ENCODE peak calls at places on chromosomes 5 and 9, in six cellular contexts. N is tibial nerve, W is nephron progenitor cell, X is GM20000, I is choroid plexus epithelial cell, H is astrocyte. M is an unnamed sample.

GRCh38 chr9:82367929-82368328 is 379.4 kb downstream of the SPATA31D1 start:
- DNase-seq in W (no peak), H (no peak), X (no peak), I (no peak), N (no peak), M (no peak)

GRCh38 chr5:146107901-146108300 is 2.5 kb upstream of the PLAC8L1 start:
- DNase-seq in W (no peak), X (no peak), H (peak), I (peak), N (no peak), M (no peak)

GRCh38 chr5:178589180-178590140 is 733 bp downstream of the COL23A1 start:
- DNase-seq in I (peak), X (no peak), H (peak), W (peak), N (no peak), M (peak)

GRCh38 chr5:132746592-132747063 is 598 bp upstream of the CCNI2 start:
- DNase-seq in H (no peak), N (no peak), X (no peak), I (peak), W (no peak), M (peak)

GRCh38 chr9:132750668-132751067 is 80.4 kb downstream of the GTF3C4 start:
- DNase-seq in I (no peak), N (no peak), H (no peak), X (no peak), W (no peak), M (no peak)

GRCh38 chr9:17906204-17906840 is 327.5 kb downstream of the SH3GL2 start:
- DNase-seq in N (no peak), I (no peak), X (peak), W (peak), H (no peak), M (no peak)

GRCh38 chr9:83070257-83070656 is 7.3 kb upstream of the RASEF start:
- DNase-seq in I (peak), W (no peak), X (no peak), H (peak), N (no peak), M (no peak)

GRCh38 chr5:135236951-135237791 is 161.9 kb downstream of the MACROH2A1 start:
- DNase-seq in I (no peak), N (no peak), H (no peak), W (no peak), X (no peak), M (no peak)

GRCh38 chr9:13278368-13279246 is 885 bp downstream of the MPDZ start:
- DNase-seq in N (peak), X (no peak), W (peak), H (peak), I (peak), M (no peak)

GRCh38 chr5:3033033-3033755 is 281.7 kb upstream of the IRX2 start:
- DNase-seq in W (no peak), H (no peak), I (no peak), N (no peak), X (no peak), M (no peak)

GRCh38 chr5:33761139-33761538 is 130.7 kb downstream of the ADAMTS12 start:
- DNase-seq in X (no peak), I (peak), W (peak), H (peak), N (no peak), M (no peak)

GRCh38 chr9:14306672-14307646 is 7.0 kb downstream of the NFIB start:
- DNase-seq in N (no peak), H (peak), I (no peak), X (no peak), W (no peak), M (no peak)

GRCh38 chr5:58407042-58407709 is 52.7 kb downstream of the PLK2 start:
- DNase-seq in X (no peak), I (peak), H (peak), W (no peak), N (no peak), M (no peak)

GRCh38 chr5:29054282-29054681 is 2015.9 kb upstream of the CDH9 start:
- DNase-seq in H (no peak), I (peak), W (no peak), X (no peak), N (no peak), M (no peak)

GRCh38 chr9:129176786-129177442 is 1.1 kb downstream of the IER5L start:
- DNase-seq in X (peak), I (peak), H (peak), W (peak), N (no peak), M (peak)

GRCh38 chr9:127976498-127976897 is 4.3 kb downstream of the EEIG1 start:
- DNase-seq in I (no peak), X (no peak), W (no peak), H (no peak), N (no peak), M (no peak)
- TF ChIP-seq CTCF in I (no peak), X (no peak), W (no peak), H (no peak), N (no peak), M (no peak)

GRCh38 chr9:33202552-33203300 is 35.6 kb upstream of the B4GALT1 start:
- DNase-seq in I (peak), W (no peak), H (peak), N (peak), X (peak), M (peak)
- TF ChIP-seq CTCF in I (peak), W (no peak), H (no peak), N (no peak), X (no peak), M (no peak)

DNA sequence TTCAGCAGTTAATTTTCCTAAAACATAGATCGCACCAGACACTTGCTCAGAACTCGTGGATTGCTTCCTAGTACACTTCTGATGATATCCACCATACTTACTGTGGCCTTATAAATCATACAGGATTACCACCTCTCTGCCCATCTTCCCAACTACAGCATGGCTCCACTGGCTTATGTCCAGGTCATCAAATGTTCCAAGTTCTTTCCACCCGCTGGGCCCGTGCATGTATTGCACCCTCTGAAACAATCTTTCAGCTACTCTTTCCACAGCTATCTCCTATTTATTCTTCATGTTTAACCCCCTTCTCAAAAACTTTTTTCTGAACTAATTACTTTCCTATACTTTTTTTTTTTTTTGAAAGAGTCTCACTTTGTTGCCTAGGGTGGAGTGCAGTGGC is 18.5 kb downstream of the FBXW2 start:
- DNase-seq in H (no peak), X (no peak), W (no peak), N (no peak), I (peak), M (no peak)
- TF ChIP-seq CTCF in H (no peak), X (no peak), W (no peak), N (no peak), I (peak), M (no peak)

GRCh38 chr5:89282832-89283510 is 400.0 kb upstream of the MEF2C start:
- DNase-seq in X (peak), H (peak), I (peak), N (no peak), W (no peak), M (no peak)

GRCh38 chr5:89286320-89286719 is 403.3 kb upstream of the MEF2C start:
- DNase-seq in I (no peak), W (no peak), H (no peak), X (no peak), N (no peak), M (no peak)

GRCh38 chr5:89282038-89282831 is 399.3 kb upstream of the MEF2C start:
- DNase-seq in X (peak), W (no peak), N (no peak), I (peak), H (peak), M (no peak)

GRCh38 chr5:89281211-89281610 is 398.2 kb upstream of the MEF2C start:
- DNase-seq in I (no peak), N (no peak), X (no peak), H (no peak), W (no peak), M (no peak)

DNA sequence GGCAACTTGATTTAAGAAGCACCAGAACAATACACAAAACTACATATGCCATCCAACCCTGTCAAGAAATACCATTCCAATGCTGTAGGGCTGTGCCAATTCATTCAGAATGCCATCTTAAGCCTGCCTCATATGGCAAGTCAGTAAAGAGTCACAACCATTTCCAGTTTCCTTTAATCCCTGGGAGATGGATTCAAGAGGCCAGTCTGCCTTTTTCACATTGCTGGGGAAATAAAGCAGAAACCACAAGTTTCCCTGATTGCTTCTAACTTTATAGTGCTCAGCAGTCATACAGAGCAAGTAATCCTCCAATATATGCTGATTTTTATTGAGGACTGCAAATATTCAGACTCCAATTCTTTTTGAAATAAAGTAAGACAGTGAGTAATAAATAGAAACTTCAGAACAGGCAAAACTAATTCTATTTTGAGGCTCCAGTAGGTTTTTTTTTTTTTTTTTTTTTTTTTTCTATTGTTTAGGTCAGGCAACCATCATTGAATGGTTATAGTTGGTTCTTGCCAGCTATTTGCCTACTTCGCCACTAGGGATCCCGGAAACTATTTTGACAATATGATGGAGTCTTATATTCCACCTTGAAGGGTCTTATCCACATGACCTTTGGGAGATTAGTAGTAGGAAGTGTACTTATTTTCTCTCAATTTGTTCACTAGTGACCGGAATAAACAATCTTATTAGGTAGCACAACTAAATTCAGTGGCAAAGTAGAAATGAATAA is 400.9 kb upstream of the MEF2C start:
- DNase-seq in N (no peak), H (no peak), W (no peak), I (no peak), X (no peak), M (no peak)
- TF ChIP-seq CTCF in N (no peak), H (no peak), W (no peak), I (no peak), X (no peak), M (no peak)

M was measured in activated CD8-positive, alpha-beta T cell treated with anti-CD3 and anti-CD28 coated beads for 36 hours.